ENCODE peak calls at places on chromosomes 7 and 10, in six cellular contexts. R is DND-41, Q is foreskin fibroblast, C is fibroblast of pulmonary artery, G is HepG2, W is AG04450. U is an unnamed sample.

GRCh38 chr7:19692111-19692828 is 16.6 kb downstream of the POLR1F start:
- DNase-seq in R (no peak), C (no peak), G (no peak), W (no peak), Q (no peak), U (no peak)

GRCh38 chr10:75079436-75080083 is 31.9 kb upstream of the SAMD8 start:
- DNase-seq in W (no peak), R (no peak), C (no peak), G (no peak), Q (no peak), U (no peak)

GRCh38 chr10:88337134-88337533 is 246.0 kb downstream of the RNLS start:
- DNase-seq in Q (no peak), R (no peak), G (no peak), W (no peak), C (no peak), U (no peak)

GRCh38 chr10:73807471-73807870 is 3.9 kb downstream of the NDST2 start:
- DNase-seq in Q (no peak), G (no peak), R (no peak), W (no peak), C (no peak), U (no peak)

GRCh38 chr7:23410446-23411183 is 59.7 kb downstream of the IGF2BP3 start:
- DNase-seq in R (no peak), W (no peak), Q (no peak), G (no peak), C (no peak), U (no peak)

GRCh38 chr7:78379148-78379547 is 580.6 kb downstream of the PHTF2 start:
- DNase-seq in Q (peak), G (no peak), R (no peak), W (peak), C (peak), U (no peak)

GRCh38 chr10:83541096-83541495 is 598.2 kb upstream of the GHITM start:
- DNase-seq in C (no peak), W (no peak), Q (no peak), R (no peak), G (no peak), U (no peak)

GRCh38 chr7:70042533-70042932 is 444.3 kb downstream of the AUTS2 start:
- DNase-seq in C (peak), W (no peak), R (no peak), G (no peak), Q (peak), U (no peak)

GRCh38 chr7:104005197-104005596 is 15.7 kb upstream of the RELN start:
- DNase-seq in G (no peak), C (no peak), W (no peak), Q (no peak), R (no peak), U (no peak)

GRCh38 chr10:76632158-76633051 is 1005.2 kb downstream of the KCNMA1 start:
- DNase-seq in R (peak), W (no peak), G (no peak), Q (no peak), C (peak), U (peak)

GRCh38 chr7:112869111-112869774 is 79.0 kb upstream of the TMEM168 start:
- DNase-seq in W (peak), C (peak), G (peak), Q (peak), R (peak), U (peak)

GRCh38 chr7:1379202-1379601 is 80.1 kb downstream of the MICALL2 start:
- DNase-seq in Q (no peak), W (no peak), G (no peak), C (no peak), R (no peak), U (no peak)

GRCh38 chr7:80859272-80859970 is 59.4 kb downstream of the SEMA3C start:
- DNase-seq in R (no peak), G (no peak), W (no peak), Q (peak), C (peak), U (no peak)

DNA sequence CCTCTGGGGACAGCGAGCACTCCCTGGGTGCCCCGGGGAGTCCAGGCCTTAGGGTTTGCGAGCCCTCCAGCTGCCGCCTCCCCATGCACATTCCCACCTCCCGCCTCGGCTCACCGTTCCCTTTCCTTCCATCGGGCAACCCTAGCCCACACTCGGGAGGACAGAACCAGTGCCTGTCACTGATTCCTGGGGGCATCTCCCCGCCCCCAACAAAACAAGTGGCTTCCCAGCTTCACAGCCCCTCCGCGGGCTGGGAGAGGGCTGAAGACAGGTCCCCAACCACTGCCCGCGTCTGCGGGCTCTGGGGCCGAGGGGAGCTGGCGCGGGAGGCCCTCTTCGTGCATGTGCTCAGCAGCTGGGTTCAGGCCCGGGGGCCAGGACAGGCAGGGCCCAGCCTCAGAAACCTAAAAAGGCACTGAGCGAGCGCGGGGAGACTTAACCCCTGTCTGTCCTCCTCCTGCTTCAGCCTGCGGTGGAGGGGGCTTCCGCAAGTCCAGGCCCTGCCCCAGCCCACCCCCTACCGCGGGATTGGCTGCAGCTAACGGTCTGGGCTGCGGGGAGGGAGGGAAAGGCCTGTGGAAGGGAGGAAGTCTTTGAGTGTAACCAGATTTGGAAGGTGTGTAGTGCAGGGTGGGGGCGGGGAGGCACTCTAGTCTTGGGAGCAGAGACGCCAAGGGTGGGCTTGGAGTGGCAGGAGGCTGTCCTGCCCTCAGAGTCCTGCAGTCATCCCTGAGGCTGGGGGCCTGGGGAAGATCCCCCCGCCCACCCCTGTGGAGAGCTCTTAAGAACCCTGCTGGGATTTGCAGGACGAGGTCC is 1.2 kb downstream of the FLNC start:
- DNase-seq in W (no peak), R (no peak), Q (peak), C (peak), G (no peak), U (no peak)
- H3K4me3 ChIP-seq in W (peak), R (no peak), Q (peak), C (peak), G (no peak), U (peak)

GRCh38 chr7:47478926-47479791 is 102.8 kb downstream of the TNS3 start:
- DNase-seq in G (no peak), R (no peak), W (no peak), C (no peak), Q (no peak), U (no peak)

GRCh38 chr7:47481656-47482012 is 100.3 kb downstream of the TNS3 start:
- DNase-seq in W (no peak), C (no peak), R (no peak), G (no peak), Q (no peak), U (no peak)

GRCh38 chr7:47478017-47478344 is 103.9 kb downstream of the TNS3 start:
- DNase-seq in Q (peak), W (no peak), R (no peak), C (peak), G (no peak), U (no peak)

GRCh38 chr7:47480576-47481538 is 101.1 kb downstream of the TNS3 start:
- DNase-seq in R (no peak), C (no peak), W (no peak), G (no peak), Q (no peak), U (no peak)

DNA sequence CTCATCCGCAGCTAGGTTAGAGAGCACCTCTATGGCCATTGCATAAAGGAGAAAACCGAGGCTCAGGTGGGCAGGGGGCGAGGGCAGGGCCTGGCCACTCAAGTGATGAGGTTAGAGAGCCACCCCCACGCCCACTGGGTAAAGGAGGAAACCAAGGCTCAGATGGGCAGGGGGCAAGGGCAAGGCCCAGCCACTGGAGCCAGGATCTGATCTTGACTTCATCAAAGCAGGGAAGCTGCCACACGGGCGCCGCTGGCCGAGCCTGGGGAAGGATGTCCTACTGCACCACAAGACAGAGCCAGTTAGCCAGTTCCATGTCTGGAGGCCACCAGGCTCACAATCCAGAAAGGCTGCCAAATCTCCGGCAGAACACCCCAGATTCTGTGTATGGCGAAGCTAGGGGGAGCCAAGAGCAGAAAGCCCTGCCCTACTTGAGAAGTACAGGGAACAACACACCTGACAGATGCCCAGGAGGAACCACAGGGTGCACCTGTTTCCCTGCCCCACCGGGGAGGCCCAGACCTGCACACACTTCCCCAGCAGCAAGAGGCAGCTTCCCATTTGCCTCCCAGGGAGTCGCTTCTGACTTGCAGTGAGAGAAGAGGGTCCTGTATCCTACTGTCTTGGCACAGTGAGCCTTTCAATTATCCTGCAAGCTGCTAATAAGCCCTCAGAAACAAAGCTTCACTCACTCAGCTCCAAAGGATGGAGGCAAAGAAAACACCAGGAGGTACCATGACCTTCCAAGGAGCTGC is 101.9 kb downstream of the TNS3 start:
- DNase-seq in Q (no peak), R (no peak), W (no peak), G (no peak), C (no peak), U (no peak)
- H3K4me3 ChIP-seq in Q (no peak), R (no peak), W (no peak), G (no peak), C (no peak), U (no peak)

DNA sequence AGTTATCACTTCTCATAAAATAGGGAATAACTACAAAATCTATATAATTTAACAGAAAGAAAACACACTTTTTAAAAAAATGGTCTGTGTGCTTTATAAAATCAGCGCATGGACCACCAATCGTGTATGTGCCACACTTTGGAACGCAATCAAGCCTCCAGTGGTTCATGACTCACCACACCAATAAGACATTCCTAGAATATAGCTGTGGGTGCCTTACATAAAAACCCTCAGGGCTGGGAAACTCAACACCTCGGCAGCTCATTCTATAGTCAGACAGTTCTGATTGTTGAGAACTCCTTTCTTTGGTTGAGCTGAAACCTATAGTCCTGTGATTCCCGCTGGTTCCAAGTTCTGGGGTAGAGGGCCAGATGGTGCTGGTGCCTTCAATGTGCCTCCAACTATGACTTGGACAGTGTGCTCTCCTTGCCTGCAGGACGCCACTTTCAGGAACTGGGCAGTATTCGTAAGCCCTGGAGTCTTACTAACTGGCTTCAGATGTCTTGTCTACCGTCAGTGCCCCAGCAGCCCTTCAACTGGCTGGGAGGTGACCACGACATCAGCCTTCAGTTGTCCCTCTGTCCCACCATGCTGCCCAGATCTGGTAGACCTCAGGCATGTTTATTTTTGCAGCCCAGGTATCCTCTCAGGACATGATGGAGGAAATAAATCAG is 135.7 kb upstream of the GDF10 start:
- DNase-seq in Q (peak), W (peak), R (no peak), C (peak), G (no peak), U (no peak)
- H3K4me3 ChIP-seq in Q (no peak), W (no peak), R (no peak), C (no peak), G (no peak), U (no peak)

DNA sequence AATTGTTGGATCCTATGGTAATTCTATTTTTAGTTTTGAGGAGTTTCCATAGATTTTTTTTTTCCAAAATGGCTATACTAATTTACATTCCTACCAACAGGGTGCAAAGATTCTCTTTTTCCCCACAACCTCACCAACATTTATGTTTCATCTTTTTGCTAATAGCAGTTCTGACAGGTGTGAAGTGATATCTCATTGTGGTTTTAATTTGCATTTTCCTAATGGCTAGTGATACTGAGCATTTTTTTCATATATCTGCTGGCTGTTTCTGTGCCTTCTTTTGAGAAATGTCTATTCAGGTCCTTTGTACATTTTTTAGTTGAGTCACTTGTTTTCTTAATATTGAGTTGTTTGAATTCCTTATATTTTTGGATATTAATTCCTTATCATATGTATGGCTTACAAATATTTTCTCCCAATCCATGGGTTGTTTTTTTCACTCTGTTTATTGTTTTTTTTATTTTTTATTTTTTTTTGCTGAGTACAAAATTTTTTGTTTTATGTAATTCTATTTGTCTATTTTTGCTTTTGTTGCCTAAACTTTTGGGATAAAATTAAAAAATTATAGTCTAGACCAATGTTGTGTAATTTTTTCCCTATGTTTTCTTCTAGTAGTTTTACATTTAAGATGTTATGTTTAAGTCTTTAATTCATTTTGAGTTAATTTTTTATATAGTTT is 205.9 kb upstream of the ADCY1 start:
- DNase-seq in Q (no peak), C (no peak), W (no peak), R (no peak), G (no peak), U (no peak)
- H3K4me3 ChIP-seq in Q (no peak), C (no peak), W (no peak), R (no peak), G (no peak), U (no peak)

GRCh38 chr7:156984209-156984891 is 26.1 kb downstream of the MNX1 start:
- DNase-seq in C (peak), G (no peak), R (no peak), Q (peak), W (peak), U (no peak)
- H3K4me3 ChIP-seq in C (no peak), G (no peak), R (no peak), Q (peak), W (no peak), U (no peak)

GRCh38 chr7:107643938-107644703 is 16.5 kb upstream of the SLC26A4 start:
- DNase-seq in G (no peak), R (no peak), W (no peak), C (peak), Q (peak), U (no peak)
- H3K4me3 ChIP-seq in G (no peak), R (no peak), W (no peak), C (no peak), Q (no peak), U (no peak)

DNA sequence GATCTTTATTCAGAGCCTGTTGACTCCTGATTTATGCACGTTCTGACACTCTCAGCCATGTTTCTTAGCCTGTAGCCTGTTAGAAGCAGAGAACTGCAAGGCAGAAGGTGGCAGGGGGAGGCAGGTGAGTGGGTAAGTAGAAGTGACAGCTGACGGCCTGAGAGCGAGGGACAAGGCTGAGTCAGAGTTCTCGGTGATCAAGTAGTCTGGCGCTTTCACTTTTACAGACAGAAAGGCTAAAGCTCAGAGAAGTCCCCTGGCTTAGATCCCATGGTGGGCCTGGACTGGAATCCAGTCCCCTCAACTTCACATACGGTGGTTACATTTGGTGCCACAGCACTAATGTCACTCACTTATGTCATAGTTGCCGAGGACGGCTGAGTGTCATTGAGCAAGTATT is 139.0 kb downstream of the TACC2 start:
- DNase-seq in W (no peak), Q (no peak), G (no peak), C (no peak), R (no peak), U (no peak)
- H3K4me3 ChIP-seq in W (peak), Q (peak), G (no peak), C (peak), R (no peak), U (no peak)